ENCODE peak calls at places on chromosome 21, in four cellular contexts. One of them, this sample, is unnamed.

GRCh38 chr21:43648171-43648570 is 11.1 kb downstream of the HSF2BP start:
- DNase-seq in HCT116: no peak
- DNase-seq in K562: no peak
- DNase-seq in HepG2: no peak
- DNase-seq in this sample: no peak

GRCh38 chr21:26686278-26686677 is 113.2 kb upstream of the CYYR1 start:
- DNase-seq in HCT116: no peak
- DNase-seq in HepG2: no peak
- DNase-seq in K562: no peak
- DNase-seq in this sample: no peak

GRCh38 chr21:26961704-26962103 is 5.2 kb downstream of the ADAMTS5 start:
- DNase-seq in HepG2: no peak
- DNase-seq in HCT116: no peak
- DNase-seq in K562: no peak
- DNase-seq in this sample: no peak

GRCh38 chr21:34274001-34274400 is 89.8 kb upstream of the KCNE2 start:
- DNase-seq in K562: no peak
- DNase-seq in HCT116: no peak
- DNase-seq in HepG2: no peak
- DNase-seq in this sample: no peak

GRCh38 chr21:21714396-21714795 is 716.2 kb downstream of the NCAM2 start:
- DNase-seq in HepG2: no peak
- DNase-seq in HCT116: no peak
- DNase-seq in K562: no peak
- DNase-seq in this sample: no peak

GRCh38 chr21:15130751-15131150 is 66.0 kb upstream of the NRIP1 start:
- DNase-seq in HCT116: no peak
- DNase-seq in K562: no peak
- DNase-seq in HepG2: no peak
- DNase-seq in this sample: no peak

GRCh38 chr21:34204481-34205439 is 131.4 kb downstream of the MRPS6 start:
- DNase-seq in K562: no peak
- DNase-seq in HCT116: no peak
- DNase-seq in HepG2: no peak
- DNase-seq in this sample: no peak

GRCh38 chr21:36250423-36251075 is 69.4 kb upstream of the MORC3 start:
- DNase-seq in HepG2: no peak
- DNase-seq in K562: no peak
- DNase-seq in HCT116: no peak
- DNase-seq in this sample: no peak

GRCh38 chr21:38289697-38290096 is 32.9 kb downstream of the KCNJ15 start:
- DNase-seq in K562: no peak
- DNase-seq in HCT116: no peak
- DNase-seq in HepG2: no peak
- DNase-seq in this sample: no peak

GRCh38 chr21:46637952-46638746 is 2.7 kb downstream of the PRMT2 start:
- DNase-seq in HCT116: no peak
- DNase-seq in K562: peak; percentile 58
- DNase-seq in HepG2: no peak
- DNase-seq in this sample: no peak

GRCh38 chr21:36431252-36431651 is 46.1 kb downstream of the CHAF1B start:
- DNase-seq in HCT116: no peak
- DNase-seq in HepG2: no peak
- DNase-seq in K562: no peak
- DNase-seq in this sample: no peak

GRCh38 chr21:35344582-35344981 is 295.5 kb upstream of the RUNX1 start:
- DNase-seq in HCT116: no peak
- DNase-seq in HepG2: no peak
- DNase-seq in K562: no peak
- DNase-seq in this sample: no peak

GRCh38 chr21:28723666-28724065 is 269.0 kb downstream of the LTN1 start:
- DNase-seq in HCT116: no peak
- DNase-seq in K562: no peak
- DNase-seq in HepG2: no peak
- DNase-seq in this sample: no peak

GRCh38 chr21:31180256-31181088 is 142.2 kb upstream of the KRTAP19-8 start:
- DNase-seq in HCT116: peak; percentile 24
- DNase-seq in HepG2: peak; percentile 13
- DNase-seq in K562: peak; percentile 35
- DNase-seq in this sample: no peak

GRCh38 chr21:31671931-31672330 is 12.4 kb downstream of the SOD1 start:
- DNase-seq in K562: no peak
- DNase-seq in HCT116: no peak
- DNase-seq in HepG2: no peak
- DNase-seq in this sample: no peak

GRCh38 chr21:29217818-29218252 is 80.9 kb upstream of the BACH1 start:
- DNase-seq in HepG2: peak; percentile 17
- DNase-seq in K562: no peak
- DNase-seq in HCT116: peak; percentile 12
- DNase-seq in this sample: peak; percentile 90

GRCh38 chr21:28215214-28215954 is 777.3 kb downstream of the LTN1 start:
- DNase-seq in HCT116: no peak
- DNase-seq in HepG2: no peak
- DNase-seq in K562: no peak
- DNase-seq in this sample: no peak

GRCh38 chr21:36626791-36627190 is 72.1 kb upstream of the SIM2 start:
- DNase-seq in HCT116: no peak
- DNase-seq in HepG2: no peak
- DNase-seq in K562: no peak
- DNase-seq in this sample: no peak

GRCh38 chr21:36509966-36510742 is 30.2 kb upstream of the CLDN14 start:
- DNase-seq in HepG2: no peak
- DNase-seq in HCT116: no peak
- DNase-seq in K562: no peak
- DNase-seq in this sample: no peak

GRCh38 chr21:27426196-27426595 is 459.3 kb upstream of the ADAMTS5 start:
- DNase-seq in HepG2: no peak
- DNase-seq in K562: no peak
- DNase-seq in HCT116: no peak
- DNase-seq in this sample: no peak

DNA sequence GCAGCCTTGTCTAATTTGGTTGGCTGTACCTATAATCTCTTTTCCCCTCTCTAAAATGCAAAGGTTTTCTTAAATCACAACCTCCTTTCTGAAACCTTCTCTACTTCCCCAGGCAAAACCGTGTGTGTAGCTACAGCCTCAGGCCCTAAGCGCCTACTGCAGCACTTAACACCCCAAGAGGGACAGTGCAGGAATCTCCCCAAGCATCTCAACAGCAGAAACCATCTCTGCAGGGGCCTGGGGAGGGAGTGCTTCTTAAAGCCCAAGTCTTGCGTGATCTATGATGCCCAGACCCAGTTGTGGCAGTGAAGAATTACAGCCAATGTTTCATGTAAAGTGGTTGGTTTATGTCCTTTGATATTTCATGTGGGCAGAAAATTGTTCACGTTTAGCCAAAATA is 159.3 kb downstream of the DSCAM start:
- DNase-seq in HCT116: no peak
- DNase-seq in HepG2: no peak
- DNase-seq in K562: no peak
- DNase-seq in this sample: no peak
- TF ChIP-seq TCF7L2 in HCT116: no peak
- TF ChIP-seq TCF7L2 in HepG2: no peak
- TF ChIP-seq TCF7L2 in K562: no peak
- TF ChIP-seq TCF7L2 in this sample: no peak

DNA sequence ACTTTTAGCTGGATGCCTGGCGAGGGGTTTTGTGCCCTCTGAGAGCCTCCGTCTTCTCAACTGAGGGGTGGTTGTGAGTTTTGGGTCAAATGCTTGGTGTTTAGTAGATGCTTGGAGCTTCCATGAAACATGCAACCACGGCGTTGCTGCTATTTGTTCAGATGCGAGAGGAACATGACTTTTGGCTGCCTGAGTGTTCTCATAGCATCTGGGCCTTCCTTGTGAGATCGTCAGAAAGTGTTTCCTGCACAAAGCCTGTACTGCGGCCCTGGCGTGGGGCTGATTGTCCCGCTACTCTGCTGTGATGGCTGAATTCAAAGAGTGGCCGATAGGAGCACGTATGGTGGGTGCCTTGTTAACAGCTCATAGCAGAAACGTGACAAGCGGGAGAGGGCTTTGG is 69.8 kb upstream of the FAM3B start:
- DNase-seq in HepG2: no peak
- DNase-seq in HCT116: no peak
- DNase-seq in K562: no peak
- DNase-seq in this sample: no peak
- H3K27ac ChIP-seq in HepG2: no peak overlapping the region
- H3K27ac ChIP-seq in HCT116: no peak overlapping the region
- H3K27ac ChIP-seq in K562: no peak overlapping the region
- H3K27ac ChIP-seq in this sample: no peak overlapping the region

GRCh38 chr21:14120091-14120734 is 90.5 kb downstream of the LIPI start:
- DNase-seq in K562: peak; percentile 43
- DNase-seq in HepG2: peak; percentile 11
- DNase-seq in HCT116: no peak
- DNase-seq in this sample: peak; percentile 28
- TF ChIP-seq TCF7L2 in K562: no peak
- TF ChIP-seq TCF7L2 in HepG2: no peak
- TF ChIP-seq TCF7L2 in HCT116: no peak
- TF ChIP-seq TCF7L2 in this sample: no peak

GRCh38 chr21:16422702-16423101 is 692.9 kb downstream of the USP25 start:
- DNase-seq in HepG2: no peak
- DNase-seq in HCT116: no peak
- DNase-seq in K562: no peak
- DNase-seq in this sample: no peak
- H3K27ac ChIP-seq in HepG2: no peak overlapping the region
- H3K27ac ChIP-seq in HCT116: no peak overlapping the region
- H3K27ac ChIP-seq in K562: no peak overlapping the region
- H3K27ac ChIP-seq in this sample: no peak overlapping the region

DNA sequence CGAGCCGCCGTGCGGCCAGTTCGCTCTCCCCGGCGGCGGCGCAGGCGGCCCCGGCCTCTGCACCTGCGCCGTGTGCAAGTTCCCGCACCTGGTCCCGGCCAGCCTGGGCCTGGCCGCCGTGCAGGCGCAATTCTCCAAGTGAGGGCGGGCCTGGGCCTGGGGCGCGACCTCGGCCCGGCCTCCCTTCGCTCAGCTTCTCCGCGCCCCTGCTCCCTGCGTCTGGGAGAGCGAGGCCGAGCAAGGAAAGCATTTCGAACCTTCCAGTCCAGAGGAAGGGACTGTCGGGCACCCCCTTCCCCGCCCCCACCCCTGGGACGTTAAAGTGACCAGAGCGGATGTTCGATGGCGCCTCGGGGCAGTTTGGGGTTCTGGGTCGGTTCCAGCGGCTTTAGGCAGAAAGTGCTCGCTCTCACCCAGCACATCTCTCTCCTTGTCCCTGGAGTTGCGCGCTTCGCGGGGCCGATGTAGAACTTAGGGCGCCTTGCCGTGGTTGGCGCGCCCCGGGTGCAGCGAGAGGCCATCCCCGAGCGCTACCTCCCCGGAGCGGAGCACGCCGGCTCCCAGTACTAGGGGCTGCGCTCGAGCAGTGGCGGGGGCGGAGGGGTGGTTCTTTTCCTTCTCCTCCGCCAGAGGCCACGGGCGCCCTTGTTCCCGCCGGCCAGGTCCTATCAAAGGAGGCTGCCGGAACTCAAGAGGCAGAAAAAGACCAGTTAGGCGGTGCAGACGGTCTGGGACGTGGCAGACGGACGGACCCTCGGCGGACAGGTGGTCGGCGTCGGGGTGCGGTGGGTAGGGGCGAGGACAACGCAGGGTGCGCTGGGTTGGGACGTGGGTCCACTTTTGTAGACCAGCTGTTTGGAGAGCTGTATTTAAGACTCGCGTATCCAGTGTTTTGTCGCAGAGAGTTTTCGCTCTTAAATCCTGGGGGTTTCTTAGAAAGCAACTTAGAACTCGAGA is 1.3 kb downstream of the OLIG1 start:
- DNase-seq in HepG2: no peak
- DNase-seq in HCT116: no peak
- DNase-seq in K562: no peak
- DNase-seq in this sample: no peak
- TF ChIP-seq TCF7L2 in HepG2: no peak
- TF ChIP-seq TCF7L2 in HCT116: no peak
- TF ChIP-seq TCF7L2 in K562: no peak
- TF ChIP-seq TCF7L2 in this sample: no peak

GRCh38 chr21:45309541-45310381 is 22.1 kb upstream of the POFUT2 start:
- DNase-seq in K562: no peak
- DNase-seq in HCT116: no peak
- DNase-seq in HepG2: no peak
- DNase-seq in this sample: no peak

GRCh38 chr21:45306832-45307571 is 19.3 kb upstream of the POFUT2 start:
- DNase-seq in HepG2: peak; percentile 75
- DNase-seq in K562: peak; percentile 52
- DNase-seq in HCT116: no peak
- DNase-seq in this sample: no peak

GRCh38 chr21:45306453-45306831 is 18.7 kb upstream of the POFUT2 start:
- DNase-seq in HepG2: no peak
- DNase-seq in K562: no peak
- DNase-seq in HCT116: no peak
- DNase-seq in this sample: no peak

GRCh38 chr21:45309069-45309521 is 21.4 kb upstream of the POFUT2 start:
- DNase-seq in K562: peak; percentile 78
- DNase-seq in HCT116: no peak
- DNase-seq in HepG2: peak; percentile 69
- DNase-seq in this sample: no peak

GRCh38 chr21:45308211-45309068 is 20.7 kb upstream of the POFUT2 start:
- DNase-seq in HepG2: peak; percentile 87
- DNase-seq in HCT116: no peak
- DNase-seq in K562: no peak
- DNase-seq in this sample: no peak
- H3K27ac ChIP-seq in HepG2: peak overlapping the region; percentile 91
- H3K27ac ChIP-seq in HCT116: no peak overlapping the region
- H3K27ac ChIP-seq in K562: no peak overlapping the region
- H3K27ac ChIP-seq in this sample: peak overlapping the region; percentile 83